ENCODE peak calls at places on chromosomes 11 and 22, in four cellular contexts. Y is cardiac fibroblast, M is cardiac muscle cell, R is choroid plexus epithelial cell. I is an unnamed sample.

GRCh38 chr11:95520765-95521542 is 268.6 kb downstream of the FAM76B start:
- DNase-seq in Y (peak; percentile 30), M (peak; percentile 39), R (no peak), I (peak; percentile 99)

GRCh38 chr22:46797355-46797754 is 34.9 kb downstream of the TBC1D22A start:
- DNase-seq in Y (peak; percentile 43), M (peak; percentile 43), R (peak; percentile 86), I (peak; percentile 72)

GRCh38 chr11:2681408-2682145 is 18.2 kb downstream of the KCNQ1OT1 start:
- DNase-seq in Y (no peak), M (no peak), R (no peak), I (no peak)

GRCh38 chr11:102473543-102473942 is 21.0 kb upstream of the TMEM123 start:
- DNase-seq in Y (no peak), M (no peak), R (no peak), I (no peak)

GRCh38 chr11:109892321-109892794 is 200.8 kb upstream of the ZC3H12C start:
- DNase-seq in Y (no peak), M (no peak), R (peak; percentile 6), I (peak; percentile 32)

GRCh38 chr11:119368121-119369034 is 13.1 kb downstream of the USP2 start:
- DNase-seq in Y (peak; percentile 39), M (peak; percentile 33), R (peak; percentile 33), I (no peak)

GRCh38 chr11:100930185-100930778 is 199.3 kb downstream of the PGR start:
- DNase-seq in Y (peak; percentile 83), M (peak; percentile 81), R (peak; percentile 88), I (peak; percentile 70)

GRCh38 chr11:114099392-114100178 is 40.1 kb downstream of the ZBTB16 start:
- DNase-seq in Y (no peak), M (peak; percentile 45), R (peak; percentile 69), I (no peak)

GRCh38 chr22:50086526-50086925 is 1.3 kb upstream of the MLC1 start:
- DNase-seq in Y (peak; percentile 85), M (peak; percentile 82), R (peak; percentile 47), I (peak; percentile 20)

GRCh38 chr11:107545101-107545514 is 20.4 kb downstream of the ALKBH8 start:
- DNase-seq in Y (peak; percentile 12), M (peak; percentile 49), R (peak; percentile 58), I (peak; percentile 87)

GRCh38 chr22:17997456-17997855 is 26.9 kb downstream of the MICAL3 start:
- DNase-seq in Y (no peak), M (no peak), R (no peak), I (peak; percentile 53)

GRCh38 chr11:119828011-119828410 is 99.0 kb upstream of the NECTIN1 start:
- DNase-seq in Y (no peak), M (no peak), R (no peak), I (no peak)

GRCh38 chr11:1531961-1532586 is 40.0 kb downstream of the DUSP8 start:
- DNase-seq in Y (no peak), M (no peak), R (no peak), I (peak; percentile 85)

GRCh38 chr11:126842038-126842437 is 158.5 kb downstream of the KIRREL3 start:
- DNase-seq in Y (no peak), M (no peak), R (no peak), I (no peak)

GRCh38 chr11:69808708-69809107 is 10.5 kb downstream of the FGF3 start:
- DNase-seq in Y (peak; percentile 48), M (peak; percentile 76), R (peak; percentile 67), I (no peak)

GRCh38 chr11:77152846-77153245 is 24.8 kb downstream of the MYO7A start:
- DNase-seq in Y (peak; percentile 54), M (peak; percentile 68), R (peak; percentile 57), I (no peak)

GRCh38 chr11:27158763-27159679 is 118.4 kb downstream of the BBOX1 start:
- DNase-seq in Y (peak; percentile 88), M (peak; percentile 86), R (peak; percentile 90), I (peak; percentile 81)

GRCh38 chr11:70103256-70103975 is 25.3 kb downstream of the ANO1 start:
- DNase-seq in Y (no peak), M (no peak), R (no peak), I (no peak)

GRCh38 chr11:2416765-2417164 is 16.2 kb downstream of the TSSC4 start:
- DNase-seq in Y (no peak), M (no peak), R (no peak), I (no peak)

GRCh38 chr11:36890841-36891240 is 292.8 kb upstream of the RAG2 start:
- DNase-seq in Y (no peak), M (no peak), R (no peak), I (no peak)

GRCh38 chr11:26943636-26944035 is 50.3 kb upstream of the FIBIN start:
- DNase-seq in Y (no peak), M (no peak), R (no peak), I (no peak)

GRCh38 chr11:34792814-34793241 is 123.4 kb downstream of the APIP start:
- DNase-seq in Y (no peak), M (no peak), R (no peak), I (no peak)

GRCh38 chr11:7672960-7673723 is at the start of gene CYB5R2:
- DNase-seq in Y (peak; percentile 71), M (peak; percentile 80), R (peak; percentile 50), I (peak; percentile 49)

GRCh38 chr11:119284344-119285157 is 32.4 kb downstream of the MCAM start:
- DNase-seq in Y (peak; percentile 67), M (peak; percentile 50), R (peak; percentile 66), I (peak; percentile 63)

GRCh38 chr22:40594924-40595323 is 41.6 kb downstream of the MRTFA start:
- DNase-seq in Y (no peak), M (no peak), R (no peak), I (peak; percentile 62)

DNA sequence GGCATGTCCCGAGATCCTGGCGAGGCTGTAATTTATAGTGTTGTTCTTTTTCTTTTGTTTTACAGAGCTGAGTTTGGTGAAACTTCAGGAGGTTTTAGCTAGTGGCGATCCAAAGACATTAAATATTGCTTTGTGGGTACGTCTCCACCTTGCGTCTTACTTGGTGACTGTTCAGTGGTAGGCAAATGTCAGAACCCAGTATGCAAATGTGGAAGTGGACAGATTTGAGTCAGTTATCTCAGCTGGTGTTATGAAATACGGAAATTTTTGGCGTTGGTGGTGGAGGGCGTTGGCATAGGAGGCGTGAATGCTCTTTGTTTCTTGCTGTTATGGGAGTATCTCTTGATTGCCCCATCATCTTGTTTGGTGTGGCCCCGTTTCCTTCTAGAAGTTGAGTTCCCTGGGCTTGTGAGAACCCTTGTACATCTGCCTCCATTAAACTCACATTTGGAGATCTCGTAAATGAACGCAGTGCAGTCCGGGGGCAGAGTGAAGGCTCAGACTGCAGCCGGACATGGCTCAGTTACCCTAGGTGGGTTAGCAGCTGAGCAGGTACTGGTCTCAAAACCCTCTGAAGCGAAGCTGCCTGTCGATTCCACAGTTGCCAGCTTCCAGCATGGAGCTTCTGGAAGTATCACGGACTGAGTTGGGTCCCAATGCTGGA is 39.9 kb downstream of the PTPRJ start:
- DNase-seq in Y (no peak), M (peak; percentile 57), R (no peak), I (peak; percentile 58)
- TF ChIP-seq CTCF in Y (no peak), M (no peak), R (no peak), I (no peak)

GRCh38 chr22:37051629-37052385 is at the start of gene KCTD17:
- DNase-seq in Y (peak; percentile 76), M (peak; percentile 82), R (peak; percentile 66), I (peak; percentile 66)
- TF ChIP-seq CTCF in Y (no peak), M (no peak), R (no peak), I (no peak)

GRCh38 chr11:18204771-18205170 is 31.8 kb downstream of the SAA4 start:
- DNase-seq in Y (no peak), M (no peak), R (no peak), I (no peak)

GRCh38 chr11:18204220-18204619 is 31.6 kb downstream of the MRGPRX4 start:
- DNase-seq in Y (no peak), M (no peak), R (no peak), I (no peak)

GRCh38 chr11:18209058-18209457 is 27.5 kb downstream of the SAA4 start:
- DNase-seq in Y (no peak), M (no peak), R (no peak), I (no peak)

GRCh38 chr11:18203723-18204122 is 31.1 kb downstream of the MRGPRX4 start:
- DNase-seq in Y (peak; percentile 26), M (peak; percentile 41), R (peak; percentile 52), I (peak; percentile 33)
- TF ChIP-seq CTCF in Y (peak; percentile 64), M (peak; percentile 59), R (peak; percentile 73), I (peak; percentile 35)

GRCh38 chr11:121366970-121367369 is 74.4 kb downstream of the SC5D start:
- DNase-seq in Y (no peak), M (no peak), R (no peak), I (no peak)
- TF ChIP-seq CTCF in Y (no peak), M (no peak), R (no peak), I (no peak)

GRCh38 chr22:35708917-35709316 is 8.8 kb upstream of the APOL5 start:
- DNase-seq in Y (no peak), M (no peak), R (no peak), I (no peak)

GRCh38 chr22:35708453-35708852 is 9.2 kb upstream of the APOL5 start:
- DNase-seq in Y (peak; percentile 60), M (peak; percentile 53), R (peak; percentile 30), I (no peak)

GRCh38 chr22:35717572-35717971 is at the start of gene APOL5:
- DNase-seq in Y (no peak), M (no peak), R (no peak), I (no peak)

GRCh38 chr22:35711336-35711735 is 6.3 kb upstream of the APOL5 start:
- DNase-seq in Y (no peak), M (no peak), R (no peak), I (no peak)

DNA sequence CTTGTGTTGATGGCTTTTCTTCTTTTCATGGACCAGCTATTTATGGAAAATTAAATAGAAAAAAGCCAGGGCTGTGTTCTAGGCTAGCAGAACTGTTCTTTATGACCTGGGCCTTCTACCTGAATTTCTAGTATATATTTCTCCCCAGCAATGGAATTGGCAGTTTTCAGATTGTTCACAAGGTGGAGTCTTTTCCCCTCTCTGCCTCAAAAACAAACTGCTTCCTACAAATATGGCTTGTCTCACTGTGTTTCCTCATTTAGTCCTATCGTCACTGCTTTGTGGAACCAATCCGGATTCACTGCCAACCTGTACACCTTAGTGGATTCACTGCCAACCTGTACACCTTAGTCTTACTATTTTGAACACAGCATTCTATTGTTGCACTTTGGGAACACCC is 5.0 kb upstream of the APOL5 start:
- DNase-seq in Y (no peak), M (no peak), R (no peak), I (no peak)
- TF ChIP-seq CTCF in Y (no peak), M (no peak), R (no peak), I (no peak)

DNA sequence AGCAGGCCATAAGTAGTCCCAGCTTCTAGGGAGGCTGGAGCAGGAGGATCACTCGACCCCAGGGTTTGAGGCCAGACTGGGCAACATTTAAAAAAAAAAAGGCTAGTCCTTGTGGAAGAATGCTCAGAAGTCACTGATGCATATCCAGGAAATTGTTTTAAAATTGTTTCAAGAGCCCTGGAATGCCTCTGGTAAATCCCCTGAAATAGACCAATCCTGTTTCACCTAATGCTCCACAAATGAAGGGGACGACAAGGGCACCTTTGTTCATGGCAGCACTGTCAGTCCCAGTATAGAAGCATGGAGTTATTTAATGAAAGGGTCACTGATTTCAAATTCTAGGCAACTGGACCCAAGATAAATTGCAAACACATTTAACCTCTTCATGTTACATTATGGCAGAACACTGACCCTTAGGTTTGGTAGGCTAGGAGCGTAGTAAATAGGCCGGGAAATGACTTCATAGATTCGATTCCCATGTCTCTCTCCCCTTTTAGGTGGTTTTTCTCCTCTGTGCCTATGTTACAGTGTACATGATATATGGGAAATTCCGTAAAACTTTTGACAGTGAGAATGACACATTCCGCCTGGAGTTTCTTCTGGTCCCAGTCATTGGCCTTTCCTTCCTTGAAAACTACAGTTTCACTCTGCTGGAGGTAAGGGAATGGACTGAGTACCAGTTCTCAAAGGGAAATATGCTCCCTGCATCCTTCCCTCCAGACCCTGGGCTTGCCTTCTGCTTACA is 11.4 kb downstream of the KDELR3 start:
- DNase-seq in Y (no peak), M (no peak), R (no peak), I (no peak)
- TF ChIP-seq CTCF in Y (no peak), M (no peak), R (no peak), I (no peak)